ENCODE peak calls at places on chromosomes 13 and 19, in five cellular contexts. One of them, this sample, is unnamed.

GRCh38 chr13:41649659-41650058 is 192.3 kb downstream of the RGCC start:
- DNase-seq in ovary: no peak
- DNase-seq in endothelial cell of umbilical vein: peak; percentile 52
- DNase-seq in fibroblast of lung: peak; percentile 36
- DNase-seq in tibial artery: no peak
- DNase-seq in this sample: no peak

GRCh38 chr13:105616313-105617075 is 919.0 kb downstream of the EFNB2 start:
- DNase-seq in ovary: no peak
- DNase-seq in endothelial cell of umbilical vein: peak; percentile 6
- DNase-seq in fibroblast of lung: peak; percentile 57
- DNase-seq in tibial artery: no peak
- DNase-seq in this sample: no peak

GRCh38 chr13:32206097-32206740 is 108.9 kb downstream of the ZAR1L start:
- DNase-seq in ovary: no peak
- DNase-seq in endothelial cell of umbilical vein: no peak
- DNase-seq in fibroblast of lung: no peak
- DNase-seq in tibial artery: no peak
- DNase-seq in this sample: no peak

GRCh38 chr19:44072543-44073401 is 813 bp downstream of the ZNF284 start:
- DNase-seq in ovary: no peak
- DNase-seq in endothelial cell of umbilical vein: no peak
- DNase-seq in fibroblast of lung: peak; percentile 1
- DNase-seq in tibial artery: no peak
- DNase-seq in this sample: no peak

GRCh38 chr19:52200044-52200443 is 10.2 kb downstream of the PPP2R1A start:
- DNase-seq in ovary: peak; percentile 62
- DNase-seq in endothelial cell of umbilical vein: peak; percentile 31
- DNase-seq in fibroblast of lung: peak; percentile 78
- DNase-seq in tibial artery: peak; percentile 76
- DNase-seq in this sample: no peak

GRCh38 chr13:76512676-76513277 is 373.4 kb downstream of the KCTD12 start:
- DNase-seq in ovary: no peak
- DNase-seq in endothelial cell of umbilical vein: peak; percentile 98
- DNase-seq in fibroblast of lung: peak; percentile 95
- DNase-seq in tibial artery: no peak
- DNase-seq in this sample: no peak

GRCh38 chr13:109479991-109480696 is 306.2 kb downstream of the IRS2 start:
- DNase-seq in ovary: no peak
- DNase-seq in endothelial cell of umbilical vein: no peak
- DNase-seq in fibroblast of lung: peak; percentile 31
- DNase-seq in tibial artery: no peak
- DNase-seq in this sample: no peak

GRCh38 chr13:33556828-33557227 is 261.1 kb upstream of the RFC3 start:
- DNase-seq in ovary: no peak
- DNase-seq in endothelial cell of umbilical vein: no peak
- DNase-seq in fibroblast of lung: no peak
- DNase-seq in tibial artery: no peak
- DNase-seq in this sample: no peak

GRCh38 chr13:37348916-37349653 is 243.6 kb upstream of the CSNK1A1L start:
- DNase-seq in ovary: no peak
- DNase-seq in endothelial cell of umbilical vein: no peak
- DNase-seq in fibroblast of lung: no peak
- DNase-seq in tibial artery: no peak
- DNase-seq in this sample: no peak

GRCh38 chr13:89925107-89925506 is 1422.4 kb upstream of the MIR17HG start:
- DNase-seq in ovary: no peak
- DNase-seq in endothelial cell of umbilical vein: peak; percentile 56
- DNase-seq in fibroblast of lung: peak; percentile 20
- DNase-seq in tibial artery: no peak
- DNase-seq in this sample: no peak

GRCh38 chr13:110593430-110594130 is 21.8 kb upstream of the NAXD start:
- DNase-seq in ovary: no peak
- DNase-seq in endothelial cell of umbilical vein: peak; percentile 63
- DNase-seq in fibroblast of lung: peak; percentile 49
- DNase-seq in tibial artery: no peak
- DNase-seq in this sample: no peak

GRCh38 chr19:6424190-6424938 is at the start of gene KHSRP:
- DNase-seq in ovary: peak; percentile 37
- DNase-seq in endothelial cell of umbilical vein: no peak
- DNase-seq in fibroblast of lung: no peak
- DNase-seq in tibial artery: no peak
- DNase-seq in this sample: peak; percentile 70

GRCh38 chr13:37640499-37640898 is 41.9 kb upstream of the POSTN start:
- DNase-seq in ovary: no peak
- DNase-seq in endothelial cell of umbilical vein: peak; percentile 79
- DNase-seq in fibroblast of lung: peak; percentile 78
- DNase-seq in tibial artery: no peak
- DNase-seq in this sample: no peak

GRCh38 chr19:12769689-12770088 is 5.7 kb downstream of the HOOK2 start:
- DNase-seq in ovary: no peak
- DNase-seq in endothelial cell of umbilical vein: no peak
- DNase-seq in fibroblast of lung: no peak
- DNase-seq in tibial artery: no peak
- DNase-seq in this sample: no peak

GRCh38 chr13:83019986-83020385 is 862.3 kb downstream of the SLITRK1 start:
- DNase-seq in ovary: no peak
- DNase-seq in endothelial cell of umbilical vein: no peak
- DNase-seq in fibroblast of lung: no peak
- DNase-seq in tibial artery: no peak
- DNase-seq in this sample: no peak

GRCh38 chr19:58399903-58400637 is 4.6 kb downstream of the RNF225 start:
- DNase-seq in ovary: no peak
- DNase-seq in endothelial cell of umbilical vein: no peak
- DNase-seq in fibroblast of lung: no peak
- DNase-seq in tibial artery: peak; percentile 51
- DNase-seq in this sample: peak; percentile 32

GRCh38 chr19:6587093-6587820 is 3.7 kb downstream of the CD70 start:
- DNase-seq in ovary: no peak
- DNase-seq in endothelial cell of umbilical vein: no peak
- DNase-seq in fibroblast of lung: no peak
- DNase-seq in tibial artery: no peak
- DNase-seq in this sample: no peak

GRCh38 chr19:38545596-38545995 is 72.2 kb downstream of the MAP4K1 start:
- DNase-seq in ovary: no peak
- DNase-seq in endothelial cell of umbilical vein: no peak
- DNase-seq in fibroblast of lung: no peak
- DNase-seq in tibial artery: no peak
- DNase-seq in this sample: no peak

GRCh38 chr13:44040070-44040753 is 160.5 kb downstream of the LACC1 start:
- DNase-seq in ovary: no peak
- DNase-seq in endothelial cell of umbilical vein: no peak
- DNase-seq in fibroblast of lung: peak; percentile 44
- DNase-seq in tibial artery: no peak
- DNase-seq in this sample: no peak

GRCh38 chr13:37476874-37477273 is 121.7 kb downstream of the POSTN start:
- DNase-seq in ovary: no peak
- DNase-seq in endothelial cell of umbilical vein: no peak
- DNase-seq in fibroblast of lung: peak; percentile 77
- DNase-seq in tibial artery: no peak
- DNase-seq in this sample: no peak

GRCh38 chr13:106520205-106521004 is 15.1 kb downstream of the EFNB2 start:
- DNase-seq in ovary: no peak
- DNase-seq in endothelial cell of umbilical vein: peak; percentile 55
- DNase-seq in fibroblast of lung: no peak
- DNase-seq in tibial artery: no peak
- DNase-seq in this sample: no peak

GRCh38 chr13:72284791-72285190 is 417.8 kb upstream of the DACH1 start:
- DNase-seq in ovary: no peak
- DNase-seq in endothelial cell of umbilical vein: no peak
- DNase-seq in fibroblast of lung: peak; percentile 46
- DNase-seq in tibial artery: no peak
- DNase-seq in this sample: no peak

GRCh38 chr19:58572818-58573657 is at the start of gene MZF1:
- DNase-seq in ovary: peak; percentile 100
- DNase-seq in endothelial cell of umbilical vein: peak; percentile 100
- DNase-seq in fibroblast of lung: peak; percentile 100
- DNase-seq in tibial artery: peak; percentile 100
- DNase-seq in this sample: peak; percentile 100

GRCh38 chr13:72181661-72182060 is 314.7 kb upstream of the DACH1 start:
- DNase-seq in ovary: no peak
- DNase-seq in endothelial cell of umbilical vein: no peak
- DNase-seq in fibroblast of lung: peak; percentile 89
- DNase-seq in tibial artery: no peak
- DNase-seq in this sample: no peak

GRCh38 chr19:56314018-56314583 is 538 bp downstream of the ZSCAN5A start:
- DNase-seq in ovary: no peak
- DNase-seq in endothelial cell of umbilical vein: no peak
- DNase-seq in fibroblast of lung: no peak
- DNase-seq in tibial artery: no peak
- DNase-seq in this sample: no peak

GRCh38 chr19:28582807-28583206 is 630.1 kb downstream of the UQCRFS1 start:
- DNase-seq in ovary: no peak
- DNase-seq in endothelial cell of umbilical vein: no peak
- DNase-seq in fibroblast of lung: no peak
- DNase-seq in tibial artery: no peak
- DNase-seq in this sample: no peak

GRCh38 chr13:79742923-79743322 is 262.0 kb downstream of the NDFIP2 start:
- DNase-seq in ovary: no peak
- DNase-seq in endothelial cell of umbilical vein: no peak
- DNase-seq in fibroblast of lung: no peak
- DNase-seq in tibial artery: no peak
- DNase-seq in this sample: no peak

GRCh38 chr19:23263870-23264590 is 13.8 kb upstream of the ZNF724 start:
- DNase-seq in ovary: peak; percentile 30
- DNase-seq in endothelial cell of umbilical vein: no peak
- DNase-seq in fibroblast of lung: no peak
- DNase-seq in tibial artery: no peak
- DNase-seq in this sample: no peak

GRCh38 chr19:33638167-33639033 is 16.6 kb downstream of the CHST8 start:
- DNase-seq in ovary: no peak
- DNase-seq in endothelial cell of umbilical vein: no peak
- DNase-seq in fibroblast of lung: no peak
- DNase-seq in tibial artery: peak; percentile 24
- DNase-seq in this sample: no peak
- H3K4me3 ChIP-seq in ovary: no peak overlapping the region
- H3K4me3 ChIP-seq in endothelial cell of umbilical vein: no peak overlapping the region
- H3K4me3 ChIP-seq in fibroblast of lung: no peak overlapping the region
- H3K4me3 ChIP-seq in tibial artery: no peak overlapping the region
- H3K4me3 ChIP-seq in this sample: no peak overlapping the region

GRCh38 chr19:16261584-16262370 is 62.8 kb upstream of the KLF2 start:
- DNase-seq in ovary: no peak
- DNase-seq in endothelial cell of umbilical vein: no peak
- DNase-seq in fibroblast of lung: no peak
- DNase-seq in tibial artery: no peak
- DNase-seq in this sample: no peak
- H3K4me1 ChIP-seq in ovary: no peaks in the 10 kb centered on the region
- H3K4me1 ChIP-seq in endothelial cell of umbilical vein: peaks cover 21% of the 10 kb centered on the region
- H3K4me1 ChIP-seq in fibroblast of lung: peaks cover 2% of the 10 kb centered on the region
- H3K4me1 ChIP-seq in tibial artery: peaks cover 9% of the 10 kb centered on the region
- H3K4me1 ChIP-seq in this sample: peaks cover 15% of the 10 kb centered on the region

DNA sequence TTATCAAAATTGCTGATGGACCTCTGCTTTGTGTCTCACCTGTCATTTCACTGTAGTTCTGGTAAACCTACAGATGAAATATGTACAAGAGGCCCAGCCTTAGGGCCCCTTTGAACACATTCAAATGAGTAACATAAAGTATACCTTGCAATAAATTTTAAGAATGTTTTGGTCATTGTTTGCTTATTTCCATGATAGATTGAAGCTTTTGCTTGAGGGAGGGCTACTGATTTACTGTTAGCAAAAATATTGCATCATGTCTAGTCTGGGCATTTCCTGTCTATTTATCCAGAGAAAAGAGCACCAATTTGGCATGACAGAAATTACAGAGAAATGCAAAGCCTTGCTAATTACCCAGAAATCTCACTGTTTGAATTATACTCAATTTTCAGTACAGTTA is 705.5 kb upstream of the PCDH9 start:
- DNase-seq in ovary: no peak
- DNase-seq in endothelial cell of umbilical vein: no peak
- DNase-seq in fibroblast of lung: no peak
- DNase-seq in tibial artery: no peak
- DNase-seq in this sample: no peak
- H3K4me3 ChIP-seq in ovary: no peak overlapping the region
- H3K4me3 ChIP-seq in endothelial cell of umbilical vein: no peak overlapping the region
- H3K4me3 ChIP-seq in fibroblast of lung: no peak overlapping the region
- H3K4me3 ChIP-seq in tibial artery: no peak overlapping the region
- H3K4me3 ChIP-seq in this sample: no peak overlapping the region

DNA sequence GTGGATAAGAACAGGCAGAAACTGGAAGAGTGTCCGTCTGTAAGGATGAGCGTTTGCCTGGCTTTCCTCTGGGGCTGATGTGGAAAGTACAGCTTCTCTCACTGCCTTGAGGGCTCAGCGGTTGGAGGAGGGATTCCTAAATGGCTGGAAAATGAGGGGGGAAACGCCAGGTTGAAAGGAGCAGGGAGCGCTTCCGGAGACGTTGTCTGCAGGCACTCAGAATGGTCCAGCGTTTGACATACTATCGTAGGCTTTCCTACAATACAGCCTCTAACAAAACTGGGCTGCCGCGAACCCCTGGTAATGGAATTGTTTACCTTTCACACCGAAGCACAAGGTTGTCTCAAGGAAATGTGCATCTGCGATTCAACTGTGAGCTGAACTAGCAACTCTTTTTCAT is 39.9 kb downstream of the MRPL57 start:
- DNase-seq in ovary: no peak
- DNase-seq in endothelial cell of umbilical vein: no peak
- DNase-seq in fibroblast of lung: no peak
- DNase-seq in tibial artery: no peak
- DNase-seq in this sample: no peak
- H3K4me1 ChIP-seq in ovary: no peaks in the 10 kb centered on the region
- H3K4me1 ChIP-seq in endothelial cell of umbilical vein: no peaks in the 10 kb centered on the region
- H3K4me1 ChIP-seq in fibroblast of lung: no peaks in the 10 kb centered on the region
- H3K4me1 ChIP-seq in tibial artery: no peaks in the 10 kb centered on the region
- H3K4me1 ChIP-seq in this sample: no peaks in the 10 kb centered on the region

DNA sequence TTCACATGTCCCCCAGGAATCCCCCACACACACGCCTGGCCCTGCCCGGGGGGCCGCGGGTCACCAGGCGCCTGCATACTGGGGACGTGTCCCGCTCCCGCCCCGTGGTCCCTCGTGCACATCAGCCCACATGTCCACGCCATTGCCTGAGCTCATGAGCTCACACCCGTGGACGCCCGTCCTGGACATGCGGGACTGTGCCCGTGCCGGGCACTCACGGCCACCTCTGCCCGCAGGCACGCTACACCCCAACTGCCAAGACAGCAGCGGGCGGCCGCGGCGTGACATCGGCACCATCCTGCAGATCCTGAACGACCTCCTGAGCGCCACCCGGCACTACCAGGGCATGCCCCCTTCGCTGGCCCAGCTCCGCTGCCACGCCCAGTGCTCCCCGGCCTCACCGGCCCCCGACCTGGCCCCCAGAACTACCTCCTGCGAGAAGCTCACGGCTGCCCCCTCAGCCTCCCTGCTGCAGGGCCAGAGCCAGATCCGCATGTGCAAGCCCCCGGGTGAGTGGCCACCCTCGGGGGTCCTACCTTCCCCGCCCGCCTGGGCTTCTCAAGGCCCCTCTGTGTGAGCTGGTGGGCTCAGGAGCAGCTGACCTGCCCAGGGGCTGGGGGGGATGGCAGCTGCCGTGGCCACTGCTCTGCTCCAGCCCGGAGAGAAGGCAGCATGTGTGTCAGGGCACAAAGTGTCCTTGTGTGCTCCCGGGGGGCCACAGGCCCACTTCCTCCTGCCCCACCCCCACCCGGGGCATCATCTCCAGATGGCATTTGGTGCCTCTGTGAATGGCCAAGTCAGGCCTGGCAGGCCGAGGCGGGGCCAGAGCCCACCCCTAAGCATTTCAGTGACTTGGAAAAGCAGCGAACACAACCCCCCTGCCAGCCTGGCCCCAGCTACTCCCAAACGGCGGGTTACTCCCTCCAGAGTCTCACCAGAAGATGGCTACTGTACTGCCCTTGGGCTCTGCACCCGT is 7.1 kb downstream of the MIDN start:
- DNase-seq in ovary: peak; percentile 49
- DNase-seq in endothelial cell of umbilical vein: no peak
- DNase-seq in fibroblast of lung: no peak
- DNase-seq in tibial artery: no peak
- DNase-seq in this sample: peak; percentile 37
- H3K4me3 ChIP-seq in ovary: no peak overlapping the region
- H3K4me3 ChIP-seq in endothelial cell of umbilical vein: no peak overlapping the region
- H3K4me3 ChIP-seq in fibroblast of lung: no peak overlapping the region
- H3K4me3 ChIP-seq in tibial artery: no peak overlapping the region
- H3K4me3 ChIP-seq in this sample: no peak overlapping the region